ENCODE peak calls at places on chromosomes 3 and 15, in four cellular contexts. One of them, this sample, is unnamed.
A peak's percentile ranks its signal among the peaks of the same experiment; 100 is the strongest.

GRCh38 chr3:48215466-48215865 is 7.8 kb upstream of the CAMP start:
- DNase-seq in heart right ventricle: peak; percentile 57
- DNase-seq in PC-3: no peak
- DNase-seq in H9: no peak
- DNase-seq in this sample: no peak

GRCh38 chr15:58839485-58839884 is 68.4 kb downstream of the MINDY2 start:
- DNase-seq in PC-3: peak; percentile 37
- DNase-seq in heart right ventricle: no peak
- DNase-seq in H9: no peak
- DNase-seq in this sample: peak; percentile 14

GRCh38 chr3:126132751-126133511 is 47.5 kb downstream of the ALDH1L1 start:
- DNase-seq in heart right ventricle: peak; percentile 1
- DNase-seq in PC-3: peak; percentile 16
- DNase-seq in H9: peak; percentile 67
- DNase-seq in this sample: no peak

GRCh38 chr3:61172684-61173083 is 78.6 kb downstream of the FHIT start:
- DNase-seq in heart right ventricle: no peak
- DNase-seq in PC-3: peak; percentile 39
- DNase-seq in H9: peak; percentile 68
- DNase-seq in this sample: no peak

GRCh38 chr3:55362206-55362960 is 124.7 kb downstream of the WNT5A start:
- DNase-seq in PC-3: peak; percentile 80
- DNase-seq in H9: no peak
- DNase-seq in heart right ventricle: no peak
- DNase-seq in this sample: peak; percentile 3

GRCh38 chr15:70283511-70283910 is 185.8 kb upstream of the TLE3 start:
- DNase-seq in heart right ventricle: no peak
- DNase-seq in H9: no peak
- DNase-seq in PC-3: no peak
- DNase-seq in this sample: no peak

GRCh38 chr15:71698752-71699151 is 111.6 kb upstream of the NR2E3 start:
- DNase-seq in heart right ventricle: no peak
- DNase-seq in H9: no peak
- DNase-seq in PC-3: no peak
- DNase-seq in this sample: no peak

GRCh38 chr3:188687389-188687788 is 484.4 kb upstream of the TPRG1 start:
- DNase-seq in H9: peak; percentile 50
- DNase-seq in PC-3: peak; percentile 66
- DNase-seq in heart right ventricle: no peak
- DNase-seq in this sample: no peak

GRCh38 chr3:72848703-72849081 is 447 bp upstream of the SHQ1 start:
- DNase-seq in H9: no peak
- DNase-seq in heart right ventricle: peak; percentile 6
- DNase-seq in PC-3: no peak
- DNase-seq in this sample: no peak

GRCh38 chr3:193225726-193226125 is 15.3 kb upstream of the PLAAT1 start:
- DNase-seq in PC-3: no peak
- DNase-seq in heart right ventricle: no peak
- DNase-seq in H9: no peak
- DNase-seq in this sample: no peak

GRCh38 chr15:32802296-32802936 is 84.6 kb downstream of the GREM1 start:
- DNase-seq in PC-3: peak; percentile 95
- DNase-seq in heart right ventricle: no peak
- DNase-seq in H9: no peak
- DNase-seq in this sample: no peak

GRCh38 chr3:27723803-27724458 is 1.8 kb upstream of the EOMES start:
- DNase-seq in H9: no peak
- DNase-seq in heart right ventricle: no peak
- DNase-seq in PC-3: no peak
- DNase-seq in this sample: no peak

GRCh38 chr3:42556089-42556632 is 25.6 kb downstream of the SEC22C start:
- DNase-seq in heart right ventricle: no peak
- DNase-seq in PC-3: peak; percentile 27
- DNase-seq in H9: no peak
- DNase-seq in this sample: no peak

GRCh38 chr3:78993375-78993774 is 774.4 kb downstream of the ROBO1 start:
- DNase-seq in H9: no peak
- DNase-seq in heart right ventricle: no peak
- DNase-seq in PC-3: no peak
- DNase-seq in this sample: no peak

GRCh38 chr3:62587169-62587568 is 213.8 kb upstream of the FEZF2 start:
- DNase-seq in PC-3: peak; percentile 25
- DNase-seq in H9: no peak
- DNase-seq in heart right ventricle: no peak
- DNase-seq in this sample: no peak

GRCh38 chr3:140777631-140778030 is 99.8 kb downstream of the TRIM42 start:
- DNase-seq in PC-3: no peak
- DNase-seq in heart right ventricle: no peak
- DNase-seq in H9: no peak
- DNase-seq in this sample: no peak

GRCh38 chr15:89192771-89193170 is 28.6 kb downstream of the RLBP1 start:
- DNase-seq in PC-3: no peak
- DNase-seq in H9: no peak
- DNase-seq in heart right ventricle: no peak
- DNase-seq in this sample: no peak

GRCh38 chr15:91926871-91927270 is 73.4 kb downstream of the SLCO3A1 start:
- DNase-seq in heart right ventricle: no peak
- DNase-seq in PC-3: no peak
- DNase-seq in H9: no peak
- DNase-seq in this sample: no peak

GRCh38 chr3:25582242-25582641 is 82.5 kb downstream of the TOP2B start:
- DNase-seq in PC-3: peak; percentile 78
- DNase-seq in H9: no peak
- DNase-seq in heart right ventricle: no peak
- DNase-seq in this sample: peak; percentile 51

GRCh38 chr3:71599416-71599815 is 15.9 kb upstream of the FOXP1 start:
- DNase-seq in heart right ventricle: no peak
- DNase-seq in PC-3: peak; percentile 18
- DNase-seq in H9: no peak
- DNase-seq in this sample: no peak

GRCh38 chr3:128075516-128076464 is 23.6 kb downstream of the SEC61A1 start:
- DNase-seq in heart right ventricle: peak; percentile 85
- DNase-seq in PC-3: no peak
- DNase-seq in H9: peak; percentile 93
- DNase-seq in this sample: peak; percentile 81

GRCh38 chr3:100260081-100260684 is 609 bp upstream of the TBC1D23 start:
- DNase-seq in H9: peak; percentile 55
- DNase-seq in PC-3: no peak
- DNase-seq in heart right ventricle: peak; percentile 51
- DNase-seq in this sample: no peak

GRCh38 chr15:34812369-34812768 is 17.0 kb upstream of the ACTC1 start:
- DNase-seq in H9: no peak
- DNase-seq in heart right ventricle: no peak
- DNase-seq in PC-3: no peak
- DNase-seq in this sample: no peak

GRCh38 chr3:127988770-127989518 is 63.3 kb upstream of the SEC61A1 start:
- DNase-seq in PC-3: peak; percentile 90
- DNase-seq in H9: no peak
- DNase-seq in heart right ventricle: no peak
- DNase-seq in this sample: peak; percentile 38

GRCh38 chr3:150227839-150228238 is 180.3 kb upstream of the TSC22D2 start:
- DNase-seq in H9: peak; percentile 82
- DNase-seq in PC-3: peak; percentile 83
- DNase-seq in heart right ventricle: peak; percentile 59
- DNase-seq in this sample: no peak

GRCh38 chr15:62521396-62521795 is 356.3 kb upstream of the C2CD4B start:
- DNase-seq in H9: no peak
- DNase-seq in PC-3: no peak
- DNase-seq in heart right ventricle: no peak
- DNase-seq in this sample: no peak

GRCh38 chr3:111103807-111104206 is 32.2 kb downstream of the NECTIN3 start:
- DNase-seq in PC-3: peak; percentile 17
- DNase-seq in H9: no peak
- DNase-seq in heart right ventricle: no peak
- DNase-seq in this sample: no peak

GRCh38 chr3:47961815-47962606 is 54.2 kb downstream of the MAP4 start:
- DNase-seq in PC-3: peak; percentile 14
- DNase-seq in heart right ventricle: no peak
- DNase-seq in H9: no peak
- DNase-seq in this sample: peak; percentile 19

GRCh38 chr3:34626699-34627098 is 828.3 kb downstream of the PDCD6IP start:
- DNase-seq in PC-3: no peak
- DNase-seq in H9: no peak
- DNase-seq in heart right ventricle: no peak
- DNase-seq in this sample: no peak

GRCh38 chr15:31482122-31482922 is 155.7 kb downstream of the KLF13 start:
- DNase-seq in heart right ventricle: no peak
- DNase-seq in H9: peak; percentile 29
- DNase-seq in PC-3: no peak
- DNase-seq in this sample: no peak

GRCh38 chr3:37241880-37242279 is 67.5 kb upstream of the LRRFIP2 start:
- DNase-seq in heart right ventricle: no peak
- DNase-seq in PC-3: no peak
- DNase-seq in H9: no peak
- DNase-seq in this sample: no peak

GRCh38 chr3:46861293-46861995 is 1.8 kb downstream of the MYL3 start:
- DNase-seq in heart right ventricle: peak; percentile 81
- DNase-seq in H9: no peak
- DNase-seq in PC-3: no peak
- DNase-seq in this sample: no peak

GRCh38 chr3:110564674-110565073 is 506.9 kb upstream of the NECTIN3 start:
- DNase-seq in H9: no peak
- DNase-seq in heart right ventricle: no peak
- DNase-seq in PC-3: no peak
- DNase-seq in this sample: no peak

GRCh38 chr15:73956276-73957086 is 30.2 kb downstream of the LOXL1 start:
- DNase-seq in heart right ventricle: no peak
- DNase-seq in H9: no peak
- DNase-seq in PC-3: peak; percentile 98
- DNase-seq in this sample: peak; percentile 91

GRCh38 chr3:73508330-73508954 is 116.3 kb downstream of the PDZRN3 start:
- DNase-seq in H9: peak; percentile 64
- DNase-seq in heart right ventricle: peak; percentile 65
- DNase-seq in PC-3: peak; percentile 62
- DNase-seq in this sample: peak; percentile 39

GRCh38 chr3:45462522-45463262 is 74.3 kb downstream of the LARS2 start:
- DNase-seq in PC-3: no peak
- DNase-seq in H9: no peak
- DNase-seq in heart right ventricle: no peak
- DNase-seq in this sample: no peak
- H3K27ac ChIP-seq in PC-3: no peak overlapping the region
- H3K27ac ChIP-seq in H9: no peak overlapping the region
- H3K27ac ChIP-seq in heart right ventricle: no peak overlapping the region
- H3K27ac ChIP-seq in this sample: no peak overlapping the region

GRCh38 chr15:39312984-39313383 is 267.9 kb upstream of the THBS1 start:
- DNase-seq in heart right ventricle: peak; percentile 16
- DNase-seq in PC-3: peak; percentile 49
- DNase-seq in H9: no peak
- DNase-seq in this sample: no peak

GRCh38 chr15:39317225-39317624 is 263.7 kb upstream of the THBS1 start:
- DNase-seq in H9: no peak
- DNase-seq in heart right ventricle: no peak
- DNase-seq in PC-3: no peak
- DNase-seq in this sample: no peak

GRCh38 chr15:39313467-39313866 is 267.4 kb upstream of the THBS1 start:
- DNase-seq in PC-3: no peak
- DNase-seq in heart right ventricle: no peak
- DNase-seq in H9: no peak
- DNase-seq in this sample: no peak

GRCh38 chr15:39313881-39314280 is 267.0 kb upstream of the THBS1 start:
- DNase-seq in PC-3: no peak
- DNase-seq in heart right ventricle: no peak
- DNase-seq in H9: no peak
- DNase-seq in this sample: no peak

GRCh38 chr15:39315200-39315599 is 265.7 kb upstream of the THBS1 start:
- DNase-seq in H9: no peak
- DNase-seq in heart right ventricle: no peak
- DNase-seq in PC-3: peak; percentile 48
- DNase-seq in this sample: no peak
- TF ChIP-seq CTCF in H9: no peak
- TF ChIP-seq CTCF in heart right ventricle: no peak
- TF ChIP-seq CTCF in PC-3: no peak
- TF ChIP-seq CTCF in this sample: no peak

GRCh38 chr3:13121553-13122001 is 48.3 kb upstream of the IQSEC1 start:
- DNase-seq in H9: no peak
- DNase-seq in heart right ventricle: no peak
- DNase-seq in PC-3: no peak
- DNase-seq in this sample: no peak
- H3K27ac ChIP-seq in H9: no peak overlapping the region
- H3K27ac ChIP-seq in heart right ventricle: no peak overlapping the region
- H3K27ac ChIP-seq in PC-3: no peak overlapping the region
- H3K27ac ChIP-seq in this sample: no peak overlapping the region

GRCh38 chr3:192039593-192039992 is 578.6 kb downstream of the PYDC2 start:
- DNase-seq in H9: no peak
- DNase-seq in heart right ventricle: no peak
- DNase-seq in PC-3: no peak
- DNase-seq in this sample: no peak
- TF ChIP-seq CTCF in H9: no peak
- TF ChIP-seq CTCF in heart right ventricle: no peak
- TF ChIP-seq CTCF in PC-3: no peak
- TF ChIP-seq CTCF in this sample: no peak

DNA sequence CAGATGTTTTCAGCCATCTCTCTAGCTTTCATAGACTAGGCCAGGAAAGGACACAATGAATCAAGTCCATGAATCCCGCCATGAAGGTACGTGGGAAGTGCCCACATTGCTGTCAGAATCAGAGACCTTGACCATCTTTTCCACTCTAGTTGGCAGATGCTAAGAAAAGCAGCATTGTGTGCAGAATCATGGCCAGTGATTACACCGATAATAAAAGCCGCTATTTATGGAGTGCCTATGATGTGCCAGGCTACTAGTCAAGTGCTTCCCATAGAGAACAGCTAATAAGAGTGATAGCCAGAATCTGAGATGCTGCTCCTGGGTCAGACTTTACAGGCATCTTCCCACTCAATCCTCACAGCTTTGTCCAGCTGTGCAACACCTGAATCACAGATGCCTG is 13.2 kb upstream of the RPL32 start:
- DNase-seq in heart right ventricle: no peak
- DNase-seq in PC-3: no peak
- DNase-seq in H9: no peak
- DNase-seq in this sample: no peak
- H3K27ac ChIP-seq in heart right ventricle: no peak overlapping the region
- H3K27ac ChIP-seq in PC-3: no peak overlapping the region
- H3K27ac ChIP-seq in H9: no peak overlapping the region
- H3K27ac ChIP-seq in this sample: no peak overlapping the region

This sample was measured in RWPE1.